ENCODE peak calls at places on chromosomes 1 and 21, in five cellular contexts. V, E, P, S and B are unnamed samples.

GRCh38 chr1:224080082-224080774 is 33.7 kb upstream of the FBXO28 start:
- DNase-seq in V (no peak), E (no peak), P (no peak), S (peak; percentile 76), B (no peak)

GRCh38 chr1:217586586-217586985 is 44.3 kb downstream of the GPATCH2 start:
- DNase-seq in V (no peak), E (no peak), P (no peak), S (peak; percentile 5), B (no peak)

GRCh38 chr1:186059752-186060151 is 315.3 kb downstream of the TPR start:
- DNase-seq in V (no peak), E (no peak), P (no peak), S (peak; percentile 12), B (no peak)

GRCh38 chr1:8139941-8140340 is 113.8 kb upstream of the ERRFI1 start:
- DNase-seq in V (no peak), E (no peak), P (no peak), S (no peak), B (no peak)

GRCh38 chr21:45152265-45152746 is 77.9 kb downstream of the ADARB1 start:
- DNase-seq in V (peak; percentile 68), E (peak; percentile 37), P (peak; percentile 18), S (no peak), B (peak; percentile 21)

GRCh38 chr1:7293702-7294630 is 477.1 kb upstream of the VAMP3 start:
- DNase-seq in V (no peak), E (no peak), P (no peak), S (no peak), B (no peak)

GRCh38 chr21:28393279-28393678 is 599.4 kb downstream of the LTN1 start:
- DNase-seq in V (no peak), E (no peak), P (peak; percentile 59), S (no peak), B (no peak)

GRCh38 chr1:14841951-14842350 is 243.5 kb downstream of the KAZN start:
- DNase-seq in V (no peak), E (no peak), P (no peak), S (no peak), B (no peak)

GRCh38 chr1:89546082-89546889 is 21.7 kb downstream of the LRRC8B start:
- DNase-seq in V (no peak), E (no peak), P (no peak), S (peak; percentile 54), B (no peak)

GRCh38 chr21:36917487-36918158 is 48.8 kb downstream of the HLCS start:
- DNase-seq in V (no peak), E (no peak), P (no peak), S (peak; percentile 40), B (no peak)

GRCh38 chr1:50973875-50974617 is 4.0 kb downstream of the CDKN2C start:
- DNase-seq in V (no peak), E (no peak), P (no peak), S (no peak), B (no peak)

GRCh38 chr1:168234846-168235547 is 9.2 kb downstream of the SFT2D2 start:
- DNase-seq in V (peak; percentile 47), E (peak; percentile 22), P (no peak), S (no peak), B (no peak)

GRCh38 chr1:21864730-21865129 is 52.7 kb downstream of the LDLRAD2 start:
- DNase-seq in V (no peak), E (no peak), P (no peak), S (no peak), B (no peak)

GRCh38 chr21:29145354-29145782 is 14.9 kb downstream of the MAP3K7CL start:
- DNase-seq in V (no peak), E (no peak), P (peak; percentile 29), S (peak; percentile 89), B (no peak)

GRCh38 chr1:230422221-230422981 is 3.7 kb downstream of the PGBD5 start:
- DNase-seq in V (no peak), E (no peak), P (no peak), S (no peak), B (no peak)

GRCh38 chr21:45819478-45820170 is 161.9 kb upstream of the COL6A1 start:
- DNase-seq in V (no peak), E (no peak), P (no peak), S (no peak), B (no peak)

GRCh38 chr1:230124187-230125128 is 57.4 kb downstream of the GALNT2 start:
- DNase-seq in V (peak; percentile 67), E (no peak), P (no peak), S (no peak), B (no peak)

GRCh38 chr1:107877749-107878148 is 87.2 kb downstream of the VAV3 start:
- DNase-seq in V (no peak), E (no peak), P (no peak), S (no peak), B (no peak)

GRCh38 chr1:150150511-150151021 is 850 bp downstream of the PLEKHO1 start:
- DNase-seq in V (peak; percentile 29), E (peak; percentile 8), P (no peak), S (no peak), B (no peak)

GRCh38 chr1:64215576-64215975 is 12.2 kb downstream of the UBE2U start:
- DNase-seq in V (no peak), E (no peak), P (no peak), S (no peak), B (no peak)

GRCh38 chr1:242427519-242427918 is 97.0 kb downstream of the PLD5 start:
- DNase-seq in V (no peak), E (no peak), P (no peak), S (no peak), B (no peak)

GRCh38 chr1:47688631-47689296 is 250.9 kb downstream of the FOXD2 start:
- DNase-seq in V (no peak), E (no peak), P (no peak), S (no peak), B (no peak)

GRCh38 chr1:31818204-31818603 is 2.4 kb upstream of the SPOCD1 start:
- DNase-seq in V (no peak), E (no peak), P (no peak), S (no peak), B (no peak)